ENCODE peak calls at places on chromosomes 11 and 22, in six cellular contexts. One of them, this sample, is unnamed. For H3K4me1 and H3K36me3, the result is how much of the 10 kb centered on the place peaks cover.

GRCh38 chr11:60069471-60069870 is 13.0 kb downstream of the MS4A3 start:
- DNase-seq in fibroblast of lung: no peak
- DNase-seq in Peyer's patch: no peak
- DNase-seq in heart left ventricle: no peak
- DNase-seq in psoas muscle: no peak
- DNase-seq in adrenal gland: no peak
- DNase-seq in this sample: no peak

GRCh38 chr11:130215531-130216220 is 56.1 kb downstream of the ST14 start:
- DNase-seq in fibroblast of lung: no peak
- DNase-seq in Peyer's patch: peak
- DNase-seq in heart left ventricle: no peak
- DNase-seq in psoas muscle: no peak
- DNase-seq in adrenal gland: peak
- DNase-seq in this sample: no peak

GRCh38 chr11:68550485-68550817 is 89.9 kb downstream of the PPP6R3 start:
- DNase-seq in fibroblast of lung: peak
- DNase-seq in Peyer's patch: no peak
- DNase-seq in heart left ventricle: peak
- DNase-seq in psoas muscle: no peak
- DNase-seq in adrenal gland: no peak
- DNase-seq in this sample: peak

GRCh38 chr11:565921-566509 is 5.2 kb downstream of the RASSF7 start:
- DNase-seq in fibroblast of lung: no peak
- DNase-seq in Peyer's patch: no peak
- DNase-seq in heart left ventricle: no peak
- DNase-seq in psoas muscle: no peak
- DNase-seq in adrenal gland: no peak
- DNase-seq in this sample: no peak

GRCh38 chr11:67372232-67372992 is 986 bp downstream of the CLCF1 start:
- DNase-seq in fibroblast of lung: no peak
- DNase-seq in Peyer's patch: peak
- DNase-seq in heart left ventricle: no peak
- DNase-seq in psoas muscle: no peak
- DNase-seq in adrenal gland: no peak
- DNase-seq in this sample: no peak

GRCh38 chr11:75442161-75442885 is 9.3 kb upstream of the KLHL35 start:
- DNase-seq in fibroblast of lung: no peak
- DNase-seq in Peyer's patch: no peak
- DNase-seq in heart left ventricle: no peak
- DNase-seq in psoas muscle: no peak
- DNase-seq in adrenal gland: no peak
- DNase-seq in this sample: no peak

GRCh38 chr11:72696866-72697428 is 22.7 kb upstream of the PDE2A start:
- DNase-seq in fibroblast of lung: no peak
- DNase-seq in Peyer's patch: peak
- DNase-seq in heart left ventricle: peak
- DNase-seq in psoas muscle: peak
- DNase-seq in adrenal gland: no peak
- DNase-seq in this sample: no peak

GRCh38 chr22:34812631-34813030 is 253.3 kb upstream of the ISX start:
- DNase-seq in fibroblast of lung: peak
- DNase-seq in Peyer's patch: no peak
- DNase-seq in heart left ventricle: no peak
- DNase-seq in psoas muscle: no peak
- DNase-seq in adrenal gland: no peak
- DNase-seq in this sample: no peak

GRCh38 chr11:129277216-129277838 is 85.2 kb upstream of the ARHGAP32 start:
- DNase-seq in fibroblast of lung: peak
- DNase-seq in Peyer's patch: no peak
- DNase-seq in heart left ventricle: no peak
- DNase-seq in psoas muscle: no peak
- DNase-seq in adrenal gland: no peak
- DNase-seq in this sample: no peak

GRCh38 chr22:23315341-23315917 is 135.1 kb downstream of the BCR start:
- DNase-seq in fibroblast of lung: peak
- DNase-seq in Peyer's patch: peak
- DNase-seq in heart left ventricle: peak
- DNase-seq in psoas muscle: peak
- DNase-seq in adrenal gland: peak
- DNase-seq in this sample: peak

GRCh38 chr11:70343631-70344030 is 54.7 kb upstream of the CTTN start:
- DNase-seq in fibroblast of lung: no peak
- DNase-seq in Peyer's patch: no peak
- DNase-seq in heart left ventricle: no peak
- DNase-seq in psoas muscle: no peak
- DNase-seq in adrenal gland: peak
- DNase-seq in this sample: no peak

GRCh38 chr11:37942081-37942480 is 1344.0 kb upstream of the RAG2 start:
- DNase-seq in fibroblast of lung: peak
- DNase-seq in Peyer's patch: no peak
- DNase-seq in heart left ventricle: no peak
- DNase-seq in psoas muscle: no peak
- DNase-seq in adrenal gland: no peak
- DNase-seq in this sample: no peak

GRCh38 chr22:23243006-23243573 is 62.8 kb downstream of the BCR start:
- DNase-seq in fibroblast of lung: peak
- DNase-seq in Peyer's patch: no peak
- DNase-seq in heart left ventricle: no peak
- DNase-seq in psoas muscle: peak
- DNase-seq in adrenal gland: no peak
- DNase-seq in this sample: no peak

GRCh38 chr11:17543041-17543440 is 1.2 kb downstream of the USH1C start:
- DNase-seq in fibroblast of lung: no peak
- DNase-seq in Peyer's patch: peak
- DNase-seq in heart left ventricle: no peak
- DNase-seq in psoas muscle: peak
- DNase-seq in adrenal gland: no peak
- DNase-seq in this sample: no peak

GRCh38 chr11:17543574-17544180 is 539 bp downstream of the USH1C start:
- DNase-seq in fibroblast of lung: no peak
- DNase-seq in Peyer's patch: peak
- DNase-seq in heart left ventricle: no peak
- DNase-seq in psoas muscle: no peak
- DNase-seq in adrenal gland: no peak
- DNase-seq in this sample: no peak

GRCh38 chr11:17540807-17541206 is 3.4 kb downstream of the USH1C start:
- DNase-seq in fibroblast of lung: no peak
- DNase-seq in Peyer's patch: no peak
- DNase-seq in heart left ventricle: no peak
- DNase-seq in psoas muscle: no peak
- DNase-seq in adrenal gland: no peak
- DNase-seq in this sample: no peak

GRCh38 chr11:17541330-17541885 is 2.8 kb downstream of the USH1C start:
- DNase-seq in fibroblast of lung: no peak
- DNase-seq in Peyer's patch: peak
- DNase-seq in heart left ventricle: no peak
- DNase-seq in psoas muscle: peak
- DNase-seq in adrenal gland: no peak
- DNase-seq in this sample: no peak

GRCh38 chr11:17542249-17542648 is 2.0 kb downstream of the USH1C start:
- DNase-seq in fibroblast of lung: no peak
- DNase-seq in Peyer's patch: peak
- DNase-seq in heart left ventricle: no peak
- DNase-seq in psoas muscle: no peak
- DNase-seq in adrenal gland: no peak
- DNase-seq in this sample: no peak
- H3K4me1 ChIP-seq in fibroblast of lung: under half
- H3K4me1 ChIP-seq in Peyer's patch: under half
- H3K4me1 ChIP-seq in heart left ventricle: under half
- H3K4me1 ChIP-seq in psoas muscle: under half
- H3K4me1 ChIP-seq in adrenal gland: under half
- H3K4me1 ChIP-seq in this sample: under half

GRCh38 chr22:19397729-19398094 is 33.8 kb downstream of the HIRA start:
- DNase-seq in fibroblast of lung: no peak
- DNase-seq in Peyer's patch: no peak
- DNase-seq in heart left ventricle: no peak
- DNase-seq in psoas muscle: no peak
- DNase-seq in adrenal gland: peak
- DNase-seq in this sample: no peak

GRCh38 chr22:19396561-19396933 is 35.0 kb downstream of the HIRA start:
- DNase-seq in fibroblast of lung: no peak
- DNase-seq in Peyer's patch: no peak
- DNase-seq in heart left ventricle: no peak
- DNase-seq in psoas muscle: no peak
- DNase-seq in adrenal gland: peak
- DNase-seq in this sample: no peak

GRCh38 chr22:19398206-19398605 is 33.3 kb downstream of the HIRA start:
- DNase-seq in fibroblast of lung: no peak
- DNase-seq in Peyer's patch: no peak
- DNase-seq in heart left ventricle: no peak
- DNase-seq in psoas muscle: no peak
- DNase-seq in adrenal gland: peak
- DNase-seq in this sample: no peak

GRCh38 chr22:19398680-19399079 is 32.9 kb downstream of the HIRA start:
- DNase-seq in fibroblast of lung: no peak
- DNase-seq in Peyer's patch: no peak
- DNase-seq in heart left ventricle: no peak
- DNase-seq in psoas muscle: no peak
- DNase-seq in adrenal gland: peak
- DNase-seq in this sample: no peak

DNA sequence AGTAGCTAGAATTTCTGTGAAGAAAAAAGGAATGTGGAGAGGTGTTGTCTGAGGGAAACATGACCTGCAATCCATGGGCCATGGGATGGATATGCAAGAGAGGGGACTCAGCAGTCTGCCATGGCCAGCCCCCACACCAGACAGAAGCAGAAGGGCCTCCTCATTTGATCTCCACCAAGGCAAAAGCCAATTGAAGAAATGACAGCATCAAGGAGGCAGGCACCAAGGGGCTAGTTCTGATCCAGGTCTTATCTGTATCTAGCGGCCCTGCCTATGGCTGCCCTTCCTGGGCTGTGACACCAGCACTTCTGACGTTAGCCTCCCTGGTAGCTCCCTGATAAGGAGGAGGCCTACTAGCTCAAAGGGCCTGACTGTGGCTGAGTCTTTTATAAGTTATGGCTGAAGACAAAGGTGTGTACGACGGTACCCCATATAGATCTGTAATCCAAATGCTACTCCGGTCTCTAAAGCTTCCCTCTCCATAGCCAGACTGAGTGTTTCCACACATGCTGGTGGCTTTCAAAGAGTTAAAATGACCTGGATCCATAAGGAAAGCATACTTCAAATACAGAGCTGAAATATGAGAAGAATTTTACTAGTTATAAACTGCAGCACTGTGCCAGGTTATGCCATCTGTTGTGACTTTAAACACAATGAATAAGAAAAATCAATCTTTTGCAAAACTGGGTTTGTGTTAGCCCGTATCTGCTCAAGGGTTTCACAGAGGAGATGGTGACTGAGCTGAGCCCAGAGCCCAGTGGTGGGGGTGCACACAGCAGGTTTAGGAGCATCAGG is 34.4 kb downstream of the HIRA start:
- DNase-seq in fibroblast of lung: no peak
- DNase-seq in Peyer's patch: no peak
- DNase-seq in heart left ventricle: peak
- DNase-seq in psoas muscle: no peak
- DNase-seq in adrenal gland: peak
- DNase-seq in this sample: no peak
- H3K36me3 ChIP-seq in fibroblast of lung: under half
- H3K36me3 ChIP-seq in Peyer's patch: under half
- H3K36me3 ChIP-seq in heart left ventricle: half or more
- H3K36me3 ChIP-seq in psoas muscle: half or more
- H3K36me3 ChIP-seq in adrenal gland: half or more
- H3K36me3 ChIP-seq in this sample: under half

GRCh38 chr22:40593460-40594273 is 42.9 kb downstream of the MRTFA start:
- DNase-seq in fibroblast of lung: no peak
- DNase-seq in Peyer's patch: no peak
- DNase-seq in heart left ventricle: no peak
- DNase-seq in psoas muscle: no peak
- DNase-seq in adrenal gland: no peak
- DNase-seq in this sample: no peak

GRCh38 chr22:40594924-40595323 is 41.6 kb downstream of the MRTFA start:
- DNase-seq in fibroblast of lung: no peak
- DNase-seq in Peyer's patch: no peak
- DNase-seq in heart left ventricle: no peak
- DNase-seq in psoas muscle: no peak
- DNase-seq in adrenal gland: no peak
- DNase-seq in this sample: no peak

GRCh38 chr22:40592352-40593113 is 44.0 kb downstream of the MRTFA start:
- DNase-seq in fibroblast of lung: no peak
- DNase-seq in Peyer's patch: no peak
- DNase-seq in heart left ventricle: no peak
- DNase-seq in psoas muscle: no peak
- DNase-seq in adrenal gland: no peak
- DNase-seq in this sample: no peak

GRCh38 chr22:40595497-40596234 is 40.9 kb downstream of the MRTFA start:
- DNase-seq in fibroblast of lung: no peak
- DNase-seq in Peyer's patch: no peak
- DNase-seq in heart left ventricle: no peak
- DNase-seq in psoas muscle: no peak
- DNase-seq in adrenal gland: no peak
- DNase-seq in this sample: no peak

DNA sequence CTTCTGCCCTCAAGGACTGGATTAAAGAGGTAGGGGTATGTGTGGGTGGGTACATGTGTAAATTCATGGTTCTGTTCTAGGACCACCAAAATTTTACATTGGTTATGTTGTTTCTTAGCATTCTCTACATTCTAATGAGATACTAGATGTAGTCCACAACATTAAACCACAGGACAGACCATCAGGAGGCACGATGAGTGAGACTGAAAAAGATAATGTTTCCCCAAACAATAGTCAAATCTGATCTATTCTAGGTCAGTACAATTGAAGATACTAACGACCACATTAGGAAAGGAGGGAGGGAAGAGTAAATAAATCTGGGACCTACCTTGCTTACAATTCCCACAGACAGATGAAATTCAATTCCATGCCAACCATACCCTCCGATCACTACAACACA is 42.2 kb downstream of the MRTFA start:
- DNase-seq in fibroblast of lung: no peak
- DNase-seq in Peyer's patch: no peak
- DNase-seq in heart left ventricle: no peak
- DNase-seq in psoas muscle: no peak
- DNase-seq in adrenal gland: no peak
- DNase-seq in this sample: no peak
- H3K4me1 ChIP-seq in fibroblast of lung: under half
- H3K4me1 ChIP-seq in Peyer's patch: under half
- H3K4me1 ChIP-seq in heart left ventricle: under half
- H3K4me1 ChIP-seq in psoas muscle: under half
- H3K4me1 ChIP-seq in adrenal gland: under half
- H3K4me1 ChIP-seq in this sample: under half

DNA sequence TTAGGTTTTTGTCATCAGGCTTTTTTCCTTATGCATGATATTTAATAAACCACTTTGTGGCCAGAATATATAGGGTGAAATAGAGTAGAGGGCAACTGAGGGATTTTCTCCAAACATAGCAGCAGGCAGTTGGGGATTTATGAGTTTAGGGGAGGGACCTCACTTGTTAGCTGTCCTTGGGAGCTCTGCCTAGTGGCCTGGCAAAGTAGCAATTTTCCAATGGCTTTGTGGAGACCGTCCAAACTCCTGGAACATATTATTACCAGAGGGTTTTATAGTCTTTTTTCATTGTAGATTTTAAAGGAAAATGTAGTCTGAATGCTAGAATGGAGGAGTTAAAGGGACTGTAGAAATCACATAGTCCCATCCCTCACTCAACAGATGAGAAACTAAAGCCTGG is 32.2 kb downstream of the AMOTL1 start:
- DNase-seq in fibroblast of lung: peak
- DNase-seq in Peyer's patch: no peak
- DNase-seq in heart left ventricle: peak
- DNase-seq in psoas muscle: no peak
- DNase-seq in adrenal gland: peak
- DNase-seq in this sample: no peak
- H3K36me3 ChIP-seq in fibroblast of lung: under half
- H3K36me3 ChIP-seq in Peyer's patch: under half
- H3K36me3 ChIP-seq in heart left ventricle: half or more
- H3K36me3 ChIP-seq in psoas muscle: under half
- H3K36me3 ChIP-seq in adrenal gland: under half
- H3K36me3 ChIP-seq in this sample: under half

This sample was measured in heart right ventricle.